ENCODE peak calls at places on chromosomes 12 and 14, in nine cellular contexts. P is left lung, C is PC-3, E is Peyer's patch, M is pancreas, R is GM12878, V is AG04450, D is left ventricle myocardium inferior, K is HCT116. W is an unnamed sample. For H3K27me3, the result is how much of the 10 kb centered on the place peaks cover.

GRCh38 chr14:37985826-37986470 is 221.8 kb upstream of the SSTR1 start:
- DNase-seq in C (peak), P (no peak), D (no peak), M (peak), E (no peak), R (no peak), K (peak), V (peak), W (no peak)

GRCh38 chr14:47585447-47585846 is 90.0 kb downstream of the MDGA2 start:
- DNase-seq in C (no peak), V (no peak), D (no peak), M (no peak), R (no peak), E (no peak), K (no peak), P (no peak), W (no peak)

GRCh38 chr12:45305904-45306303 is 90.0 kb downstream of the ANO6 start:
- DNase-seq in P (no peak), C (no peak), K (no peak), D (no peak), M (no peak), E (no peak), R (no peak), V (no peak), W (no peak)

GRCh38 chr12:119980247-119980646 is 8.8 kb upstream of the BICDL1 start:
- DNase-seq in R (no peak), M (no peak), D (no peak), E (no peak), P (no peak), K (no peak), V (no peak), C (no peak), W (no peak)

GRCh38 chr12:94074970-94075695 is 73.2 kb upstream of the PLXNC1 start:
- DNase-seq in M (peak), C (peak), E (no peak), R (no peak), P (no peak), K (peak), V (peak), D (peak), W (peak)

GRCh38 chr12:69470189-69471094 is at the start of gene FRS2:
- DNase-seq in K (peak), V (peak), M (peak), R (peak), E (peak), C (peak), P (peak), D (peak), W (peak)

GRCh38 chr14:39109893-39110715 is 4.0 kb upstream of the GEMIN2 start:
- DNase-seq in M (no peak), D (no peak), K (no peak), E (no peak), R (no peak), C (no peak), P (no peak), V (no peak), W (no peak)

GRCh38 chr12:60191676-60192359 is 596.0 kb downstream of the SLC16A7 start:
- DNase-seq in M (no peak), E (no peak), K (no peak), R (no peak), D (no peak), P (no peak), C (peak), V (no peak), W (no peak)

GRCh38 chr14:96502621-96503251 is 554 bp downstream of the PAPOLA start:
- DNase-seq in V (no peak), R (no peak), K (no peak), E (no peak), C (peak), P (peak), D (peak), M (peak), W (peak)

GRCh38 chr14:92613008-92613658 is 99.6 kb downstream of the RIN3 start:
- DNase-seq in R (no peak), K (no peak), E (peak), P (peak), V (no peak), D (peak), M (no peak), C (peak), W (peak)

GRCh38 chr14:53902307-53902706 is 54.3 kb downstream of the BMP4 start:
- DNase-seq in V (no peak), D (no peak), M (no peak), R (no peak), E (no peak), P (no peak), K (no peak), C (no peak), W (no peak)

GRCh38 chr14:103516426-103517171 is 6.0 kb downstream of the CKB start:
- DNase-seq in P (no peak), E (peak), K (no peak), D (peak), M (no peak), V (no peak), C (no peak), R (no peak), W (peak)

GRCh38 chr12:2395352-2395977 is 342.7 kb downstream of the CACNA1C start:
- DNase-seq in M (peak), E (peak), D (peak), V (no peak), C (peak), K (peak), P (peak), R (no peak), W (peak)

GRCh38 chr14:100107236-100107635 is 42.0 kb downstream of the EVL start:
- DNase-seq in C (no peak), D (no peak), E (no peak), P (no peak), K (no peak), M (no peak), R (no peak), V (no peak), W (peak)
- H3K27ac ChIP-seq in C (no peak), D (peak), E (peak), P (peak), K (no peak), M (no peak), R (no peak), V (no peak), W (peak)

DNA sequence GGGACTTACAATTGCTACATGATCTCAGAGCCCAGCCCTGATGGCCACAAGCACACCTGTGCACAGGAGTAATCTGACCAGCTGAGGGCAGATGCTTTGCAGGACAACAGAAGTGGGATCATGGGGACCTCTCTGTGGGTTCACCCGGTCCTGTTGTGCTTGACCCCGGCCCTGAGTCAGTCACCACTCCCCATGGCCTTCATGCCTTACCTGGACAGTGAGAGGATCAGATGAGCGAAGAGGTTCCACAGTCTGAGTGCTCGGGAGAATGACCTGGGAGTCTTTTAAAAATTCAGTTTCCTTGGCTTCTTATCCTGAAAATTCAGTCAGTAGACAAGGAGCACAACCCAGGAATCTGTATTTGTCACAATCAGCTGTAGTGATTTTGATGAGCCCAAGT is 88.1 kb downstream of the NTF3 start:
- DNase-seq in V (no peak), C (no peak), R (no peak), M (no peak), D (no peak), E (no peak), K (no peak), P (peak), W (no peak)
- H3K27me3 ChIP-seq in V (under half), C (under half), R (under half), M (under half), D (under half), E (under half), K (under half), P (under half), W (under half)

GRCh38 chr12:6178981-6179761 is 21.0 kb upstream of the CD9 start:
- DNase-seq in M (no peak), K (no peak), V (no peak), P (no peak), R (no peak), D (no peak), C (no peak), E (no peak), W (no peak)
- H3K27ac ChIP-seq in M (no peak), K (no peak), V (peak), P (peak), R (no peak), D (peak), C (no peak), E (peak), W (peak)

GRCh38 chr12:16604853-16605252 is 1.1 kb downstream of the LMO3 start:
- DNase-seq in P (peak), C (no peak), E (no peak), M (no peak), V (no peak), K (no peak), R (no peak), D (no peak), W (no peak)

GRCh38 chr12:16605666-16606116 is 271 bp downstream of the LMO3 start:
- DNase-seq in D (no peak), M (no peak), K (no peak), V (no peak), E (no peak), R (no peak), C (peak), P (peak), W (peak)

GRCh38 chr12:16606936-16607335 is 974 bp upstream of the LMO3 start:
- DNase-seq in M (no peak), C (no peak), D (no peak), K (no peak), P (peak), R (no peak), V (no peak), E (no peak), W (no peak)

GRCh38 chr12:16606201-16606849 is 363 bp upstream of the LMO3 start:
- DNase-seq in E (no peak), K (no peak), M (peak), V (no peak), R (no peak), D (no peak), P (peak), C (peak), W (peak)

GRCh38 chr12:16606117-16606200 is at the start of gene LMO3:
- DNase-seq in R (no peak), V (no peak), D (no peak), M (no peak), P (no peak), E (no peak), C (no peak), K (no peak), W (no peak)
- H3K27me3 ChIP-seq in R (under half), V (under half), D (half or more), M (under half), P (under half), E (under half), C (under half), K (under half), W (under half)

GRCh38 chr14:68596701-68597100 is 196.2 kb downstream of the ZFP36L1 start:
- DNase-seq in M (peak), E (no peak), V (no peak), K (no peak), P (no peak), D (no peak), C (no peak), R (no peak), W (peak)
- H3K27ac ChIP-seq in M (peak), E (peak), V (no peak), K (peak), P (peak), D (peak), C (no peak), R (no peak), W (no peak)

W was measured in upper lobe of right lung.